ENCODE peak calls at places on chromosomes 7 and 10, in ten cellular contexts. One of them, this sample, is unnamed.

GRCh38 chr7:55570939-55571338 is 1.4 kb downstream of the VOPP1 start:
- DNase-seq in ovary: no peak
- DNase-seq in PC-9: peak
- DNase-seq in heart right ventricle: no peak
- DNase-seq in psoas muscle: no peak
- DNase-seq in MM.1S: no peak
- DNase-seq in neuronal stem cell: no peak
- DNase-seq in cardiac fibroblast: peak
- DNase-seq in IMR-90: peak
- DNase-seq in GM23248: peak
- DNase-seq in this sample: no peak

GRCh38 chr7:80478683-80479082 is 33.2 kb downstream of the GNAT3 start:
- DNase-seq in ovary: no peak
- DNase-seq in PC-9: no peak
- DNase-seq in heart right ventricle: no peak
- DNase-seq in psoas muscle: no peak
- DNase-seq in MM.1S: no peak
- DNase-seq in neuronal stem cell: no peak
- DNase-seq in cardiac fibroblast: peak
- DNase-seq in IMR-90: peak
- DNase-seq in GM23248: peak
- DNase-seq in this sample: no peak

GRCh38 chr10:69892436-69893215 is 90.9 kb downstream of the COL13A1 start:
- DNase-seq in ovary: no peak
- DNase-seq in PC-9: no peak
- DNase-seq in heart right ventricle: no peak
- DNase-seq in psoas muscle: no peak
- DNase-seq in MM.1S: no peak
- DNase-seq in neuronal stem cell: no peak
- DNase-seq in cardiac fibroblast: no peak
- DNase-seq in IMR-90: no peak
- DNase-seq in GM23248: no peak
- DNase-seq in this sample: no peak

GRCh38 chr10:128929905-128930304 is 537.1 kb upstream of the MGMT start:
- DNase-seq in ovary: no peak
- DNase-seq in PC-9: no peak
- DNase-seq in heart right ventricle: no peak
- DNase-seq in psoas muscle: no peak
- DNase-seq in MM.1S: no peak
- DNase-seq in neuronal stem cell: no peak
- DNase-seq in cardiac fibroblast: peak
- DNase-seq in IMR-90: no peak
- DNase-seq in GM23248: no peak
- DNase-seq in this sample: no peak

GRCh38 chr7:4613855-4614548 is 68.1 kb upstream of the FOXK1 start:
- DNase-seq in ovary: no peak
- DNase-seq in PC-9: no peak
- DNase-seq in heart right ventricle: no peak
- DNase-seq in psoas muscle: peak
- DNase-seq in MM.1S: no peak
- DNase-seq in neuronal stem cell: no peak
- DNase-seq in cardiac fibroblast: peak
- DNase-seq in IMR-90: peak
- DNase-seq in GM23248: peak
- DNase-seq in this sample: no peak

GRCh38 chr7:54969190-54969967 is 49.4 kb upstream of the EGFR start:
- DNase-seq in ovary: no peak
- DNase-seq in PC-9: peak
- DNase-seq in heart right ventricle: no peak
- DNase-seq in psoas muscle: no peak
- DNase-seq in MM.1S: no peak
- DNase-seq in neuronal stem cell: no peak
- DNase-seq in cardiac fibroblast: no peak
- DNase-seq in IMR-90: peak
- DNase-seq in GM23248: peak
- DNase-seq in this sample: no peak

GRCh38 chr10:35437829-35438228 is 101.5 kb downstream of the CCNY start:
- DNase-seq in ovary: no peak
- DNase-seq in PC-9: no peak
- DNase-seq in heart right ventricle: no peak
- DNase-seq in psoas muscle: no peak
- DNase-seq in MM.1S: no peak
- DNase-seq in neuronal stem cell: no peak
- DNase-seq in cardiac fibroblast: no peak
- DNase-seq in IMR-90: no peak
- DNase-seq in GM23248: no peak
- DNase-seq in this sample: no peak

GRCh38 chr10:34581871-34582532 is 233.1 kb downstream of the PARD3 start:
- DNase-seq in ovary: no peak
- DNase-seq in PC-9: no peak
- DNase-seq in heart right ventricle: no peak
- DNase-seq in psoas muscle: no peak
- DNase-seq in MM.1S: no peak
- DNase-seq in neuronal stem cell: no peak
- DNase-seq in cardiac fibroblast: peak
- DNase-seq in IMR-90: peak
- DNase-seq in GM23248: peak
- DNase-seq in this sample: no peak

GRCh38 chr7:130903358-130903974 is 169.5 kb upstream of the KLF14 start:
- DNase-seq in ovary: no peak
- DNase-seq in PC-9: peak
- DNase-seq in heart right ventricle: no peak
- DNase-seq in psoas muscle: no peak
- DNase-seq in MM.1S: no peak
- DNase-seq in neuronal stem cell: no peak
- DNase-seq in cardiac fibroblast: peak
- DNase-seq in IMR-90: peak
- DNase-seq in GM23248: peak
- DNase-seq in this sample: no peak

GRCh38 chr10:119468542-119469324 is 73.8 kb downstream of the RGS10 start:
- DNase-seq in ovary: no peak
- DNase-seq in PC-9: no peak
- DNase-seq in heart right ventricle: no peak
- DNase-seq in psoas muscle: no peak
- DNase-seq in MM.1S: no peak
- DNase-seq in neuronal stem cell: no peak
- DNase-seq in cardiac fibroblast: no peak
- DNase-seq in IMR-90: no peak
- DNase-seq in GM23248: no peak
- DNase-seq in this sample: no peak

GRCh38 chr7:23696916-23697441 is 13.0 kb upstream of the STK31 start:
- DNase-seq in ovary: no peak
- DNase-seq in PC-9: peak
- DNase-seq in heart right ventricle: peak
- DNase-seq in psoas muscle: peak
- DNase-seq in MM.1S: peak
- DNase-seq in neuronal stem cell: peak
- DNase-seq in cardiac fibroblast: peak
- DNase-seq in IMR-90: peak
- DNase-seq in GM23248: peak
- DNase-seq in this sample: peak

GRCh38 chr7:143519411-143520131 is 41.9 kb downstream of the TAS2R41 start:
- DNase-seq in ovary: peak
- DNase-seq in PC-9: no peak
- DNase-seq in heart right ventricle: no peak
- DNase-seq in psoas muscle: peak
- DNase-seq in MM.1S: no peak
- DNase-seq in neuronal stem cell: no peak
- DNase-seq in cardiac fibroblast: peak
- DNase-seq in IMR-90: peak
- DNase-seq in GM23248: peak
- DNase-seq in this sample: no peak

GRCh38 chr10:113202011-113202410 is 252.0 kb downstream of the TCF7L2 start:
- DNase-seq in ovary: no peak
- DNase-seq in PC-9: no peak
- DNase-seq in heart right ventricle: no peak
- DNase-seq in psoas muscle: no peak
- DNase-seq in MM.1S: no peak
- DNase-seq in neuronal stem cell: no peak
- DNase-seq in cardiac fibroblast: no peak
- DNase-seq in IMR-90: no peak
- DNase-seq in GM23248: no peak
- DNase-seq in this sample: no peak

GRCh38 chr10:98119891-98120290 is 14.6 kb upstream of the R3HCC1L start:
- DNase-seq in ovary: no peak
- DNase-seq in PC-9: no peak
- DNase-seq in heart right ventricle: no peak
- DNase-seq in psoas muscle: no peak
- DNase-seq in MM.1S: no peak
- DNase-seq in neuronal stem cell: no peak
- DNase-seq in cardiac fibroblast: no peak
- DNase-seq in IMR-90: no peak
- DNase-seq in GM23248: no peak
- DNase-seq in this sample: no peak

GRCh38 chr7:23472046-23472445 is 1.8 kb upstream of the IGF2BP3 start:
- DNase-seq in ovary: no peak
- DNase-seq in PC-9: no peak
- DNase-seq in heart right ventricle: no peak
- DNase-seq in psoas muscle: no peak
- DNase-seq in MM.1S: no peak
- DNase-seq in neuronal stem cell: no peak
- DNase-seq in cardiac fibroblast: no peak
- DNase-seq in IMR-90: no peak
- DNase-seq in GM23248: no peak
- DNase-seq in this sample: no peak

DNA sequence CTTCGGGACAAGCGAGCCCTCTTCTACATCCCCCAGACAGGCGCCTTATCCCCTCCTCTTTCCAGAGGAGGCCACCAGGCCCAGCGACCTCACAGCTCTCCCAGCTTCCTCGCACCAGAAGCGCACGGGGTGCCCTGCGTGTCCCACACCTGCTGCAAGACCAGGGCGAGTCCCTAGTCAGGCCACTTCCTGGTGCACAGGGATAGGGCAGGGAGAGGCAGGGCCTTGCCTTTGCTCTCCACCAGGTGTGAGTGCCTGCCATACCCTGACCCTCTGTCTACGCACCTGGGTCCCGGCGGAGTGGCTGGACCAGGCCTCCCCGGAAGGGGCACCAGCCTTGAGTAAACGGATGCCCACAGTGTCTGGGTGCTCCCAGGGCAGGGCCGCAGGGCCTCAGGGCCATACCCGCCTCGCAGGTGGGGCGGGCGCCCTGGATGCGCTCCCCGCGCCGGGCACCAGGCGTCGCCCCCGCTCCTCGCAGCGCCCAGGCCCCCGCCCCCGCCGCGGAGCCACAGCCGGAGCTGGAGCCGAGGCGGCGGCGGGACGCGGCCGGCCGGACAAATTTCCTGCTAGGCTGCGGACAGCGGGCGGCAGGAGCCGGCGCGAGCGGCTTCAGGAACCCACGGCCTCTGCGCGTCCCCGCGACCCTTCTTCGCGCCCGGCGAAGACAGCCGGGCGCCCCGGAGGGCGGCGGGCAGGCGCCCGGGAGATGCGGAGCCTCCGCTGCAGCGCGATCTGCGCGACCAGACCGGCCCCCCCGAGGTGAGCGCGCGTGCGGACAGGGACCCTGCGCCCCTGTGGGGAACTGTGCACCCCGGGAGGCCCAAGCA is at the start of gene PTPRE:
- DNase-seq in ovary: peak
- DNase-seq in PC-9: peak
- DNase-seq in heart right ventricle: peak
- DNase-seq in psoas muscle: peak
- DNase-seq in MM.1S: peak
- DNase-seq in neuronal stem cell: peak
- DNase-seq in cardiac fibroblast: peak
- DNase-seq in IMR-90: peak
- DNase-seq in GM23248: peak
- DNase-seq in this sample: peak
- H3K4me3 ChIP-seq in ovary: peak
- H3K4me3 ChIP-seq in PC-9: peak
- H3K4me3 ChIP-seq in heart right ventricle: peak
- H3K4me3 ChIP-seq in psoas muscle: peak
- H3K4me3 ChIP-seq in MM.1S: peak
- H3K4me3 ChIP-seq in neuronal stem cell: peak
- H3K4me3 ChIP-seq in cardiac fibroblast: peak
- H3K4me3 ChIP-seq in IMR-90: peak
- H3K4me3 ChIP-seq in GM23248: peak
- H3K4me3 ChIP-seq in this sample: peak

DNA sequence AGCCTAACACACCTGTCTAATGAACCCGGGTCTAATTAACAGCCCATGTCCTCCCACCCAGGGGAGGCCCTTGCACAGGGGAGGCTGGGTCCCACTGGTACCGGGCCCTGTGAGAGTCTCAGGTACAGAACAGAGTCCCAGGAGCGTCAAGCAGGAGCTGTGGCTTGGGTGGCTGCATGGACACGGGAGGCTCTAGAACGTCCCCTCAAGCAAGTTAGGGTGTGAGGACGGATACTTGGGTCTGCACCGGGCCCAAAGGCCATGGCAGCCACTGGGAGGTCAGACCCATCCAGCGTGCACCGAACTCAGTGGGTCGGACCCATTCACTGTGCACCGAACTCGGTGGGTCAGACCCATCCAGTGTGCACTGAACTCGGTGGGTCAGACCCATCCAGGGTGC is 309.7 kb downstream of the DNAJB6 start:
- DNase-seq in ovary: no peak
- DNase-seq in PC-9: no peak
- DNase-seq in heart right ventricle: no peak
- DNase-seq in psoas muscle: no peak
- DNase-seq in MM.1S: no peak
- DNase-seq in neuronal stem cell: no peak
- DNase-seq in cardiac fibroblast: no peak
- DNase-seq in IMR-90: no peak
- DNase-seq in GM23248: no peak
- DNase-seq in this sample: no peak
- H3K4me3 ChIP-seq in ovary: no peak
- H3K4me3 ChIP-seq in PC-9: no peak
- H3K4me3 ChIP-seq in heart right ventricle: no peak
- H3K4me3 ChIP-seq in psoas muscle: no peak
- H3K4me3 ChIP-seq in MM.1S: no peak
- H3K4me3 ChIP-seq in neuronal stem cell: no peak
- H3K4me3 ChIP-seq in cardiac fibroblast: no peak
- H3K4me3 ChIP-seq in IMR-90: no peak
- H3K4me3 ChIP-seq in GM23248: no peak
- H3K4me3 ChIP-seq in this sample: no peak

GRCh38 chr7:157278791-157279678 is 57.8 kb upstream of the DNAJB6 start:
- DNase-seq in ovary: peak
- DNase-seq in PC-9: no peak
- DNase-seq in heart right ventricle: peak
- DNase-seq in psoas muscle: peak
- DNase-seq in MM.1S: no peak
- DNase-seq in neuronal stem cell: no peak
- DNase-seq in cardiac fibroblast: peak
- DNase-seq in IMR-90: no peak
- DNase-seq in GM23248: peak
- DNase-seq in this sample: no peak
- H3K4me3 ChIP-seq in ovary: peak
- H3K4me3 ChIP-seq in PC-9: peak
- H3K4me3 ChIP-seq in heart right ventricle: peak
- H3K4me3 ChIP-seq in psoas muscle: peak
- H3K4me3 ChIP-seq in MM.1S: no peak
- H3K4me3 ChIP-seq in neuronal stem cell: no peak
- H3K4me3 ChIP-seq in cardiac fibroblast: peak
- H3K4me3 ChIP-seq in IMR-90: no peak
- H3K4me3 ChIP-seq in GM23248: peak
- H3K4me3 ChIP-seq in this sample: no peak

DNA sequence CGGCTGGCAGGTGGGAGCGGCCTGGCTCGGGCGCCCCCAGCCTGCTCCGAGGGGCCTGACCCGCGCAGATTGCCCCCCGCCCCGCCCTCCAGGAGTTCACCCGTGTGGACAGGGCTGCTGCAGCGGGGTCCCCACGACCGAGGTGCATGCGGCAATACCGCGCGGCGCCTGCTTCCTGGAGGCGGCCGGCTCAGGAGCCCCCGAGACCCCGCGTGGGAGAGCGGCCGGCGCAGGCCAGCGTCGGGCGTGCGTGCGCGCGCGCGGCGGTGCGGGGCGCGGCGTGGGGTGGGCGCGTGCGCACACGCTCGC is 1.0 kb upstream of the ACHE start:
- DNase-seq in ovary: no peak
- DNase-seq in PC-9: no peak
- DNase-seq in heart right ventricle: no peak
- DNase-seq in psoas muscle: no peak
- DNase-seq in MM.1S: no peak
- DNase-seq in neuronal stem cell: no peak
- DNase-seq in cardiac fibroblast: no peak
- DNase-seq in IMR-90: no peak
- DNase-seq in GM23248: no peak
- DNase-seq in this sample: no peak
- H3K4me3 ChIP-seq in ovary: peak
- H3K4me3 ChIP-seq in PC-9: no peak
- H3K4me3 ChIP-seq in heart right ventricle: peak
- H3K4me3 ChIP-seq in psoas muscle: peak
- H3K4me3 ChIP-seq in MM.1S: peak
- H3K4me3 ChIP-seq in neuronal stem cell: peak
- H3K4me3 ChIP-seq in cardiac fibroblast: no peak
- H3K4me3 ChIP-seq in IMR-90: no peak
- H3K4me3 ChIP-seq in GM23248: no peak
- H3K4me3 ChIP-seq in this sample: peak

This sample was measured in iPS DF 6.9.